ENCODE peak calls at places on chromosome X, in nine cellular contexts. M is PC-9, Q is GM23248, D is OCI-LY7, H is SK-N-SH, L is hepatocyte, A is MM.1S, R is HCT116, P is PC-3. S is an unnamed sample. For H3K9me2, the result is how much of the 10 kb centered on the place peaks cover.

GRCh38 chrX:110346681-110347080 is 12.0 kb upstream of the RTL9 start:
- DNase-seq in Q (no peak), H (no peak), D (no peak), A (no peak), M (no peak), P (no peak), L (no peak), R (no peak), S (no peak)

GRCh38 chrX:95427389-95427788 is 1257.3 kb upstream of the DIAPH2 start:
- DNase-seq in A (no peak), R (no peak), P (peak), D (no peak), H (no peak), Q (peak), M (no peak), L (no peak), S (no peak)

GRCh38 chrX:71107762-71108360 is 1.3 kb upstream of the CXorf65 start:
- DNase-seq in A (no peak), P (no peak), H (no peak), R (no peak), M (no peak), Q (no peak), D (no peak), L (no peak), S (no peak)

GRCh38 chrX:130770615-130771014 is 132.4 kb downstream of the ENOX2 start:
- DNase-seq in A (no peak), Q (peak), P (peak), H (no peak), R (peak), L (no peak), M (peak), D (no peak), S (no peak)

GRCh38 chrX:72123471-72124185 is 8.1 kb downstream of the RTL5 start:
- DNase-seq in P (no peak), D (no peak), R (no peak), M (no peak), H (no peak), L (peak), Q (peak), A (no peak), S (no peak)

GRCh38 chrX:113315927-113316326 is 475.3 kb upstream of the AMOT start:
- DNase-seq in D (no peak), H (no peak), Q (no peak), A (no peak), P (no peak), R (no peak), L (no peak), M (no peak), S (no peak)

GRCh38 chrX:119042996-119043395 is 29.8 kb upstream of the CT47C1 start:
- DNase-seq in A (no peak), R (no peak), M (peak), D (no peak), L (no peak), P (peak), H (no peak), Q (no peak), S (no peak)

GRCh38 chrX:36159254-36159653 is 239.7 kb downstream of the CFAP47 start:
- DNase-seq in H (peak), Q (no peak), D (no peak), M (no peak), L (no peak), A (no peak), R (no peak), P (no peak), S (no peak)

GRCh38 chrX:18368402-18368801 is 13.9 kb upstream of the SCML2 start:
- DNase-seq in A (no peak), D (no peak), Q (no peak), P (no peak), L (no peak), H (no peak), M (no peak), R (no peak), S (no peak)

GRCh38 chrX:17007134-17007768 is 60.8 kb downstream of the REPS2 start:
- DNase-seq in H (peak), Q (peak), A (no peak), P (peak), R (no peak), L (no peak), D (peak), M (no peak), S (no peak)

GRCh38 chrX:614136-614535 is 16.5 kb upstream of the SHOX start:
- DNase-seq in D (no peak), L (no peak), M (no peak), P (no peak), R (no peak), A (no peak), H (no peak), Q (no peak), S (no peak)

GRCh38 chrX:39304746-39305145 is 503.5 kb downstream of the MID1IP1 start:
- DNase-seq in A (no peak), P (no peak), H (no peak), L (no peak), D (no peak), Q (no peak), R (no peak), M (no peak), S (no peak)

GRCh38 chrX:66489339-66489738 is 149.5 kb downstream of the EDA2R start:
- DNase-seq in D (no peak), R (no peak), H (no peak), Q (peak), L (no peak), A (no peak), M (no peak), P (no peak), S (no peak)

GRCh38 chrX:45428816-45429215 is 228.1 kb upstream of the DIPK2B start:
- DNase-seq in R (no peak), D (no peak), A (no peak), L (no peak), P (no peak), H (no peak), M (no peak), Q (peak), S (no peak)

GRCh38 chrX:20254712-20255299 is 11.9 kb downstream of the RPS6KA3 start:
- DNase-seq in M (no peak), R (no peak), Q (peak), P (peak), D (no peak), L (no peak), H (no peak), A (no peak), S (no peak)

GRCh38 chrX:33205321-33205720 is 6.0 kb downstream of the DMD start:
- DNase-seq in P (no peak), A (no peak), H (no peak), R (no peak), Q (no peak), M (no peak), L (no peak), D (no peak), S (no peak)

GRCh38 chrX:120514236-120514635 is 45.1 kb upstream of the LAMP2 start:
- DNase-seq in L (peak), P (peak), A (peak), M (no peak), R (no peak), H (peak), D (peak), Q (peak), S (peak)

GRCh38 chrX:41599507-41599906 is 89.3 kb upstream of the GPR34 start:
- DNase-seq in L (no peak), D (no peak), Q (no peak), P (no peak), M (no peak), H (no peak), R (no peak), A (no peak), S (no peak)

GRCh38 chrX:114599903-114600302 is 16.0 kb downstream of the HTR2C start:
- DNase-seq in M (no peak), Q (no peak), D (no peak), A (no peak), L (no peak), P (no peak), H (no peak), R (no peak), S (no peak)

GRCh38 chrX:142593470-142593869 is 388.4 kb upstream of the MAGEC2 start:
- DNase-seq in D (no peak), A (no peak), Q (no peak), R (no peak), H (no peak), P (no peak), M (no peak), L (no peak), S (no peak)
- H3K9me2 ChIP-seq in D (under half), A (under half), Q (under half), R (under half), H (under half), P (under half), M (under half), L (under half), S (under half)

GRCh38 chrX:153055827-153056748 is at the start of gene PNMA3:
- DNase-seq in L (peak), M (no peak), A (no peak), H (peak), P (no peak), R (no peak), D (no peak), Q (peak), S (no peak)

GRCh38 chrX:153060095-153060445 is 3.8 kb downstream of the PNMA3 start:
- DNase-seq in H (no peak), M (peak), L (no peak), Q (no peak), A (no peak), P (no peak), D (no peak), R (no peak), S (no peak)

GRCh38 chrX:153059191-153060094 is 3.2 kb downstream of the PNMA3 start:
- DNase-seq in D (no peak), A (no peak), R (no peak), H (no peak), M (peak), Q (no peak), L (no peak), P (no peak), S (no peak)

GRCh38 chrX:153061732-153062131 is 5.5 kb downstream of the PNMA3 start:
- DNase-seq in M (peak), Q (peak), L (no peak), R (no peak), D (no peak), H (no peak), A (no peak), P (peak), S (no peak)

DNA sequence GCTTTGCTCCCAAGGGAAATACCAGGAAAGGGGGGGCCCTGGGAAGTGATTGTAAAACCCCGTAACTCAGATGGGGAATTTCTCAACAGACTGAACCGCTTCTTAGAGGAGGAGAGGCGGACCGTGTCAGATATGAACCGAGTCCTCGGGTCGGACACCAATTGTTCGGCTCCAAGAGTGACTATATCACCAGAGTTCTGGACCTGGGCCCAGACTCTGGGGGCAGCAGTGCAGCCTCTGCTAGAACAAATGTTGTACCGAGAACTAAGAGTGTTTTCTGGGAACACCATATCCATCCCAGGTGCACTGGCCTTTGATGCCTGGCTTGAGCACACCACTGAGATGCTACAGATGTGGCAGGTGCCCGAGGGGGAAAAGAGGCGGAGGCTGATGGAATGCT is 1.0 kb downstream of the PNMA3 start:
- DNase-seq in P (no peak), A (no peak), M (no peak), Q (no peak), R (no peak), L (no peak), H (peak), D (no peak), S (no peak)
- H3K9me2 ChIP-seq in P (under half), A (under half), M (under half), Q (under half), R (under half), L (under half), H (under half), D (under half), S (under half)

GRCh38 chrX:65253817-65254216 is 277.6 kb upstream of the ZC4H2 start:
- DNase-seq in H (no peak), D (no peak), A (no peak), P (no peak), M (no peak), Q (no peak), R (no peak), L (no peak), S (no peak)
- H3K9me2 ChIP-seq in H (under half), D (under half), A (under half), P (under half), M (under half), Q (under half), R (under half), L (under half), S (under half)

GRCh38 chrX:24147165-24147564 is 2.4 kb upstream of the ZFX start:
- DNase-seq in L (no peak), H (no peak), Q (no peak), M (no peak), R (no peak), D (no peak), A (no peak), P (no peak), S (no peak)
- H3K9me2 ChIP-seq in L (under half), H (under half), Q (under half), M (under half), R (under half), D (under half), A (under half), P (under half), S (under half)

DNA sequence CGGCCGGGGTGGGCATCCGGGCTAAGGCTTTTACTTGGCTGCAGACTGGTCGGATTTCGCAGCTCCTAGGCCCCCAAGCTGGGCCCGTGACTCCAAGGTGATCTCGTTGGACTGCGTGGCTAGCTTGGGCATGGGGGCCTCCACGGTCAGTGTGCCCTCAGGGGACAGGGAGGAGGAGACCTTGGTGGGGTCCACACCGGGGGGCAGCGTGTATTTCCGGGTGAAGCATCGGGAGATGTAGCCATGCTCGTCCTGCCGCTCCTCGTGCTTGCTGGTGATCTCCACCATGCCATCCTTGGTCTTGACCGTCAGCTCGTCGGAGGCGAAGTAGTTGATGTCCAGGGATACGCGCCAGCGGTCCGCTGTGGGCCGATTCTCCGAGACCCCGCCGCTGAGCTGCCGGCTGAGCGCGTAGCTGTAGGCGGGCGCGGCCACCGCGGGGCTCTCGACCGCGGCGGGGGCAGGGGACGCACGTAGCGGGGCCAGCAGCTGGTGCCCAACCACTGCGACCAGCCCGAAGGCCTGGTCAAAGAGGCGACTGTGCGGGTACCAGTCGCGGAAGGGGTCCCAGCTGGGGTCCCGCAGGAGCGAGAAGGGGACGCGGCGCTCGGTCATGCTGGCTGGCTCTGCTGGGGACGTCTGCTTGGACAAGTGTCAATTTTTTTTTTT is 881 bp upstream of the CACNA1F start:
- DNase-seq in P (no peak), Q (peak), R (no peak), M (no peak), L (no peak), H (no peak), D (no peak), A (no peak), S (no peak)
- H3K9me2 ChIP-seq in P (under half), Q (under half), R (under half), M (under half), L (under half), H (under half), D (under half), A (under half), S (under half)

DNA sequence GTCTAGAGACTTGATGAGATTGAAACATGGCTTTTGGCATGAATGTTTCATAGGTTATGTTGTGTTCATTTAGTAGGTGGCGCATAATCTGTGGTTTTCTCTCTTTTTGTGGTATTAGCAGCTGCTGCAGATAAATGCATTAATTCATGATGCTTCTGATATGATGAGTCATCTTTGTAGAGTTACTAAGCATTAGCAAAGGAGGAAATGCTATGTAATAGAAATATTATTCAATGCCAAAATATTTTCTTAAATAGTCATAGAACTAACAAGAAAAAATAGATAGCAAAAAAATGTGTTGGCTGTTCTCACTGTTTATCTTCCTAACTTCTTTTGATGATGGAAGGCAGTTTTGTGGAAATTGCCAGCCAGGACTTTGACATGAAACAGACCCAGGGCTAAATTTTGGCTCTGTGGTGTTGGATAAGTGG is 3.6 kb downstream of the ZXDB start:
- DNase-seq in P (peak), Q (peak), A (no peak), M (peak), H (no peak), L (no peak), D (no peak), R (no peak), S (no peak)
- H3K9me2 ChIP-seq in P (under half), Q (under half), A (under half), M (under half), H (under half), L (under half), D (under half), R (under half), S (under half)